ENCODE peak calls at places on chromosomes 11 and 22, in eight cellular contexts. J, Q, D, P, N, O, I and F are unnamed samples. For H3K36me3, the result is how much of the 10 kb centered on the place peaks cover.

GRCh38 chr11:16239130-16240105 is 116.9 kb downstream of the SOX6 start:
- DNase-seq in J (no peak), Q (no peak), D (peak), P (peak), N (no peak), O (no peak), I (no peak), F (no peak)

GRCh38 chr11:35531246-35531645 is 5.8 kb upstream of the PAMR1 start:
- DNase-seq in J (no peak), Q (no peak), D (no peak), P (no peak), N (no peak), O (no peak), I (no peak), F (no peak)

GRCh38 chr22:21867528-21868266 is at the start of gene MAPK1:
- DNase-seq in J (peak), Q (peak), D (peak), P (peak), N (peak), O (peak), I (peak), F (peak)

GRCh38 chr11:11513438-11513837 is 108.4 kb downstream of the GALNT18 start:
- DNase-seq in J (no peak), Q (no peak), D (no peak), P (no peak), N (no peak), O (no peak), I (peak), F (no peak)

GRCh38 chr22:42553475-42554361 is at the start of gene SERHL2:
- DNase-seq in J (peak), Q (peak), D (peak), P (peak), N (peak), O (peak), I (peak), F (peak)

GRCh38 chr22:39575552-39575825 is 4.9 kb downstream of the CACNA1I start:
- DNase-seq in J (no peak), Q (no peak), D (no peak), P (no peak), N (no peak), O (no peak), I (no peak), F (no peak)

GRCh38 chr11:65862941-65863888 is 3.0 kb downstream of the MUS81 start:
- DNase-seq in J (no peak), Q (peak), D (no peak), P (no peak), N (no peak), O (peak), I (no peak), F (no peak)

GRCh38 chr11:92224394-92225205 is at the start of gene FAT3:
- DNase-seq in J (peak), Q (peak), D (peak), P (peak), N (no peak), O (no peak), I (no peak), F (no peak)

GRCh38 chr11:75342966-75343870 is 8.2 kb downstream of the ARRB1 start:
- DNase-seq in J (no peak), Q (no peak), D (peak), P (no peak), N (no peak), O (peak), I (peak), F (no peak)

GRCh38 chr22:39343259-39344045 is 6.3 kb upstream of the SYNGR1 start:
- DNase-seq in J (no peak), Q (peak), D (peak), P (peak), N (peak), O (peak), I (peak), F (no peak)

GRCh38 chr11:2301631-2302272 is at the start of the genes C11orf21 and TSPAN32:
- DNase-seq in J (peak), Q (peak), D (peak), P (peak), N (peak), O (no peak), I (peak), F (no peak)

GRCh38 chr22:41022470-41023298 is 69.7 kb upstream of the EP300 start:
- DNase-seq in J (peak), Q (peak), D (peak), P (peak), N (peak), O (peak), I (peak), F (no peak)

GRCh38 chr11:35003658-35004057 is 87.2 kb downstream of the PDHX start:
- DNase-seq in J (no peak), Q (no peak), D (no peak), P (no peak), N (no peak), O (no peak), I (peak), F (no peak)

GRCh38 chr11:122723106-122723505 is 67.6 kb downstream of the UBASH3B start:
- DNase-seq in J (no peak), Q (no peak), D (no peak), P (no peak), N (no peak), O (no peak), I (no peak), F (no peak)

GRCh38 chr11:58524232-58525036 is 16.5 kb upstream of the OR5B21 start:
- DNase-seq in J (peak), Q (peak), D (peak), P (peak), N (peak), O (peak), I (peak), F (peak)

GRCh38 chr11:66335531-66336233 is 552 bp downstream of the RIN1 start:
- DNase-seq in J (no peak), Q (peak), D (peak), P (peak), N (no peak), O (no peak), I (peak), F (no peak)

GRCh38 chr11:119432484-119433368 is 9.8 kb upstream of the THY1 start:
- DNase-seq in J (no peak), Q (no peak), D (peak), P (no peak), N (no peak), O (no peak), I (peak), F (peak)

GRCh38 chr22:23258826-23259170 is 78.5 kb downstream of the BCR start:
- DNase-seq in J (no peak), Q (no peak), D (no peak), P (no peak), N (no peak), O (no peak), I (no peak), F (no peak)

GRCh38 chr22:46829140-46829891 is 66.9 kb downstream of the TBC1D22A start:
- DNase-seq in J (no peak), Q (no peak), D (peak), P (no peak), N (no peak), O (no peak), I (peak), F (peak)

GRCh38 chr11:8610532-8611116 is 16.6 kb upstream of the STK33 start:
- DNase-seq in J (no peak), Q (no peak), D (peak), P (no peak), N (no peak), O (no peak), I (no peak), F (no peak)

DNA sequence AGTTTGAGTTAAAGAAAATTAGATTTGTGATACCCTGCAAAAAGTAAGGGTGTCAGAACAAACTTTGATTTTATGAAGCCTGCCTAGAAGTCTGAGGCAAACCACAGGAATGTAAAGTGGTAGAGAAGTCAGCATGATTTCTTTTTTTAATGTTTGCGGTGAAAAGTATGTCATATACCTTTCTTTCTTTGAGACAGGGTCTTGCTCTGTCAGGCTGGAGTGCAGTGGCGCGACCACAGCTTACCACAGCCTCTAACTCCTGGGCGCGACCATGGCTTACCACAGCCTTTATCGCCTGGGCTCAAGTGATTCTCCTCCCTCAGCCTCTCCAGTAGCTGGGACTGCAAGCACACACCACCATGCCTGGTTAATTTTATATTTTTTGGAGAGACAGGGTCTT is 4.7 kb downstream of the API5 start:
- DNase-seq in J (no peak), Q (no peak), D (no peak), P (no peak), N (no peak), O (no peak), I (peak), F (no peak)
- H3K4me3 ChIP-seq in J (no peak), Q (no peak), D (no peak), P (no peak), N (no peak), O (no peak), I (no peak), F (no peak)

GRCh38 chr11:46322759-46323158 is 24.5 kb upstream of the DGKZ start:
- DNase-seq in J (no peak), Q (no peak), D (peak), P (no peak), N (no peak), O (peak), I (no peak), F (no peak)
- TF ChIP-seq CTCF in J (peak), Q (no peak), D (peak), P (peak), N (peak), O (no peak), I (peak), F (peak)

DNA sequence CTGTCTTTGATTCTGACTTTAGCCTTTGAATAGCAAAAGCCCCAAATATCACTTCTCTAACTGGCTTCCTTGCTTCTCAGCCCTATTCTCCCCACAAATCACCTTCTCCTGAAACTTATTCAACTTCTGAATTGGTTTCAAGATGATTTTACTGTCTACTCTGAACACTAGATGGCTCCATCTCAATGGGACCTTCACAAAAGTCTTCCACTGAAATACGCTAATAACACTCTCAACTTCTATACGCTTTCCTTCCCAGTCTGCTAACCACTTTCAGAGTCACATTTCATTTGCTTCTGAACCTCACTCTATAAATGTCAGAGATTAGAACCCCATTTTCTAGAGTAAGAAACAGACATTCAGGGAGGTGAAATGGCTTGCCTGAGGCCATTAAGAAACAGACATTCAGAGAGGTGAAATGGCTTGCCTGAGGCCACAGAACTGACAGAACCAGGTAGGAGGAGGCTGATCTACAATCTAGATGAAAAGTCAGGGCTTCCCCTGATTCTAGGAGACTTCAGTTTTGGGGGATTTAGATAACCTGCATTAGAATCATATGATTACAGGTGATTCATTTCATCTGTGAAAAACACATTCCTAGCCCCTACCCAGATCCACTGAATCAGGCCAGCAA is 20.6 kb downstream of the MORC2 start:
- DNase-seq in J (no peak), Q (no peak), D (peak), P (peak), N (no peak), O (no peak), I (peak), F (no peak)
- H3K36me3 ChIP-seq in J (half or more), Q (under half), D (under half), P (half or more), N (half or more), O (under half), I (under half), F (under half)

DNA sequence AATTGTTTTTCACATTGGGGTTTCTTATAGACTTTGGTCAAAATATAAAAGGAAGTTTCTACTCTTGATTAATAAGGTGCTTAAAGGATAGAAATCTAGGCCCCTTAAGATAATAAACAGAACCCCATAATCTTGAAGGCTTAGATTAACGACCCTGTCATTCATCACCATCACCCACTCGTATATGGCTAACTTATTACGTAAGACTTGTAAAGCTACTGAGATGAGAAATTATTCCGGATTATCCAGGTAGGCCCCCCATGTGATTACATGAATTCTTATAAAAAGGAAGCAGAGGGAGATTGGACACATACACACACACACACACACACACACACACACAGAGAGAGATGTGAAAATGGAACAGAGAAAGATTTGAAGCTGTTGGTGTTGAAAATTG is 1489.2 kb upstream of the TENM4 start:
- DNase-seq in J (no peak), Q (no peak), D (no peak), P (no peak), N (no peak), O (no peak), I (no peak), F (no peak)
- H3K4me3 ChIP-seq in J (no peak), Q (no peak), D (no peak), P (no peak), N (no peak), O (no peak), I (no peak), F (no peak)

DNA sequence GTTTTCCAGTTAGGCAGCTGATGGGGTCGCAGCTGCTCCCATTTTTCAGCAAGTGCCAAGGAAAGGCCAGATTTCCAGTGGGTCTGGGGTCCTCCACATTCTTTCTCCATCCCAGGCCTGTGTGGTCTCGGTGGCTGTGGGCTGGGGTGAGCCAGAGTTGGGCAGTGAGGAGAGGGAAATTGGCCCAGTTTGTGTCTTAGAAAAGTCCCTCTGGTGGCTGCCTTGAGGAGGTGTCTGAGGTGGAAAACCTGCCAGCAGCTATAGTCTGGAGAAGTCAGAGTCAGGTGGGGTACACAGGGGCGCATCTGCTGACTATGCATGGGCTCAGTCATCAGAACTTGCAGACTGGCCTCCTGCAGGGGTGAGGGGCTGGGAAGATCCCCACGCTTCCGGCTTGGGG is 30.5 kb downstream of the MRGPRD start:
- DNase-seq in J (no peak), Q (peak), D (peak), P (peak), N (no peak), O (no peak), I (peak), F (no peak)
- TF ChIP-seq CTCF in J (no peak), Q (no peak), D (peak), P (peak), N (peak), O (no peak), I (peak), F (peak)

DNA sequence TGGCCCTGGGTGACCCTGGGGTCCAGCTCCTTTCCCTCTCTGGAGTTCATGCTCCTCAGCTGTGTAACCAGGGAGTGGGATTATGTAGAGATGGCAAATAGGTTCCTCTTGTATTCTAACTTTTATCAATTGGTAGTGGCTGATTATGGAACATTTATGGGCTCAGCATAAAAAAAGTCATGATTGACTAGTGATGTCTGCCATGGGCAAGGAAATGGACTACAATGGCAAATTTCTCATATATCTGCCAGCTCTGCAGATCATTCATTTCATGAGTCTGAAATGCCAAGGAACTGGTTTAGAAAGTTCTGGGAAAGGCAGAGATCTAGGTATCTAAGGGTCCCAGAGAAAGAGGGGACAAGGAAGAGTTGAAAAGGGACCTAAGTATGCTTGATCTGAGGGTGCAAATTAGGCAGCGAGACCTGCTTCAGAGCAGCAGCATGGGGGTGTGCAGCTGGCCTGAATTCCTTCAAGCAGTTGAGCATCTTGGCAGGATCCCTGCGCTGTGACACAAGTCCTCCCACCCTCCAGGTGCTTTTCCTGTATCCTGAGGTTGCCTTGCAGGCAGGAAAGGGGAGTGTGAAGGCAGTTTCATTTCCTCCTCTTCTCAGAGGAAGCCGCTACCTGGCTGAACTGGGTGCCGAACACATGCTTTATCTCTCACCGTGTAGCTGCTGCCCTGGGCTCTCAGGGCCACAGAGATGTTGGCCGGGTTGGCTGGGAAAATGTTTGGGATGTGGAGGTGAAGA is 10.4 kb downstream of the SLC15A3 start:
- DNase-seq in J (no peak), Q (no peak), D (no peak), P (no peak), N (no peak), O (no peak), I (no peak), F (no peak)
- H3K36me3 ChIP-seq in J (half or more), Q (under half), D (under half), P (under half), N (half or more), O (under half), I (under half), F (under half)

GRCh38 chr11:85718126-85718943 is 32.3 kb upstream of the CCDC89 start:
- DNase-seq in J (no peak), Q (no peak), D (peak), P (no peak), N (no peak), O (no peak), I (no peak), F (no peak)
- H3K4me3 ChIP-seq in J (peak), Q (peak), D (peak), P (no peak), N (peak), O (no peak), I (no peak), F (peak)

GRCh38 chr11:30916764-30917163 is 330.6 kb upstream of the MPPED2 start:
- DNase-seq in J (no peak), Q (no peak), D (no peak), P (no peak), N (no peak), O (no peak), I (no peak), F (no peak)

GRCh38 chr11:30911247-30911646 is 325.1 kb upstream of the MPPED2 start:
- DNase-seq in J (no peak), Q (no peak), D (no peak), P (peak), N (no peak), O (no peak), I (no peak), F (no peak)

GRCh38 chr11:30919389-30920172 is 333.4 kb upstream of the MPPED2 start:
- DNase-seq in J (no peak), Q (no peak), D (peak), P (no peak), N (no peak), O (no peak), I (no peak), F (no peak)

GRCh38 chr11:30917859-30918478 is 331.8 kb upstream of the MPPED2 start:
- DNase-seq in J (no peak), Q (no peak), D (peak), P (peak), N (no peak), O (no peak), I (peak), F (no peak)

GRCh38 chr11:30914143-30914762 is 328.1 kb upstream of the MPPED2 start:
- DNase-seq in J (peak), Q (peak), D (peak), P (peak), N (peak), O (peak), I (peak), F (no peak)
- TF ChIP-seq CTCF in J (peak), Q (peak), D (peak), P (peak), N (peak), O (no peak), I (peak), F (peak)